ENCODE peak calls at places on chromosomes 6 and 20, in nine cellular contexts. One of them, this sample, is unnamed. For H3K4me1, the result is how much of the 10 kb centered on the place peaks cover.

GRCh38 chr20:22568872-22569344 is 15.5 kb downstream of the FOXA2 start:
- DNase-seq in tibial artery: no peak
- DNase-seq in adrenal gland: no peak
- DNase-seq in ovary: no peak
- DNase-seq in HepG2: no peak
- DNase-seq in IMR-90: no peak
- DNase-seq in tibial nerve: no peak
- DNase-seq in PC-9: no peak
- DNase-seq in psoas muscle: no peak
- DNase-seq in this sample: no peak

GRCh38 chr20:38117205-38117604 is 47.9 kb downstream of the TGM2 start:
- DNase-seq in PC-9: no peak
- DNase-seq in HepG2: no peak
- DNase-seq in ovary: no peak
- DNase-seq in tibial artery: no peak
- DNase-seq in IMR-90: no peak
- DNase-seq in tibial nerve: no peak
- DNase-seq in adrenal gland: no peak
- DNase-seq in psoas muscle: no peak
- DNase-seq in this sample: no peak

GRCh38 chr6:167079853-167080297 is 43.0 kb upstream of the CCR6 start:
- DNase-seq in HepG2: no peak
- DNase-seq in psoas muscle: no peak
- DNase-seq in PC-9: no peak
- DNase-seq in tibial nerve: no peak
- DNase-seq in ovary: no peak
- DNase-seq in IMR-90: no peak
- DNase-seq in adrenal gland: no peak
- DNase-seq in tibial artery: no peak
- DNase-seq in this sample: no peak

GRCh38 chr6:31814677-31815024 is 432 bp downstream of the HSPA1L start:
- DNase-seq in HepG2: peak
- DNase-seq in adrenal gland: peak
- DNase-seq in tibial nerve: peak
- DNase-seq in IMR-90: peak
- DNase-seq in psoas muscle: peak
- DNase-seq in ovary: peak
- DNase-seq in PC-9: peak
- DNase-seq in tibial artery: peak
- DNase-seq in this sample: peak

GRCh38 chr6:116983375-116983774 is 106.3 kb downstream of the RFX6 start:
- DNase-seq in psoas muscle: no peak
- DNase-seq in adrenal gland: no peak
- DNase-seq in IMR-90: no peak
- DNase-seq in ovary: no peak
- DNase-seq in tibial artery: no peak
- DNase-seq in tibial nerve: no peak
- DNase-seq in PC-9: no peak
- DNase-seq in HepG2: no peak
- DNase-seq in this sample: no peak

GRCh38 chr6:157594292-157594691 is 213.3 kb downstream of the ZDHHC14 start:
- DNase-seq in adrenal gland: no peak
- DNase-seq in PC-9: no peak
- DNase-seq in tibial artery: no peak
- DNase-seq in psoas muscle: no peak
- DNase-seq in HepG2: no peak
- DNase-seq in IMR-90: no peak
- DNase-seq in tibial nerve: no peak
- DNase-seq in ovary: no peak
- DNase-seq in this sample: no peak

GRCh38 chr6:10890151-10890550 is 3.3 kb downstream of the SYCP2L start:
- DNase-seq in ovary: no peak
- DNase-seq in psoas muscle: no peak
- DNase-seq in tibial artery: no peak
- DNase-seq in IMR-90: no peak
- DNase-seq in tibial nerve: no peak
- DNase-seq in adrenal gland: no peak
- DNase-seq in HepG2: no peak
- DNase-seq in PC-9: no peak
- DNase-seq in this sample: no peak

GRCh38 chr6:151229401-151230276 is 10.1 kb upstream of the AKAP12 start:
- DNase-seq in IMR-90: no peak
- DNase-seq in PC-9: no peak
- DNase-seq in ovary: no peak
- DNase-seq in psoas muscle: no peak
- DNase-seq in tibial nerve: no peak
- DNase-seq in adrenal gland: no peak
- DNase-seq in tibial artery: no peak
- DNase-seq in HepG2: no peak
- DNase-seq in this sample: no peak

GRCh38 chr6:123715243-123715863 is 78.6 kb upstream of the TRDN start:
- DNase-seq in HepG2: peak
- DNase-seq in tibial artery: no peak
- DNase-seq in adrenal gland: peak
- DNase-seq in tibial nerve: peak
- DNase-seq in IMR-90: no peak
- DNase-seq in PC-9: peak
- DNase-seq in psoas muscle: no peak
- DNase-seq in ovary: no peak
- DNase-seq in this sample: peak

GRCh38 chr20:16434087-16434664 is 139.1 kb downstream of the KIF16B start:
- DNase-seq in psoas muscle: peak
- DNase-seq in adrenal gland: peak
- DNase-seq in IMR-90: peak
- DNase-seq in PC-9: no peak
- DNase-seq in tibial nerve: peak
- DNase-seq in HepG2: peak
- DNase-seq in tibial artery: no peak
- DNase-seq in ovary: peak
- DNase-seq in this sample: peak

GRCh38 chr20:45337367-45338120 is 10.7 kb downstream of the SDC4 start:
- DNase-seq in ovary: peak
- DNase-seq in tibial artery: peak
- DNase-seq in PC-9: peak
- DNase-seq in psoas muscle: peak
- DNase-seq in HepG2: peak
- DNase-seq in tibial nerve: no peak
- DNase-seq in IMR-90: peak
- DNase-seq in adrenal gland: peak
- DNase-seq in this sample: peak

GRCh38 chr6:168376120-168376519 is 56.5 kb upstream of the DACT2 start:
- DNase-seq in adrenal gland: no peak
- DNase-seq in HepG2: no peak
- DNase-seq in tibial artery: peak
- DNase-seq in tibial nerve: no peak
- DNase-seq in ovary: no peak
- DNase-seq in IMR-90: no peak
- DNase-seq in psoas muscle: no peak
- DNase-seq in PC-9: no peak
- DNase-seq in this sample: no peak

GRCh38 chr20:24962510-24962909 is 13.4 kb downstream of the CST7 start:
- DNase-seq in HepG2: no peak
- DNase-seq in psoas muscle: no peak
- DNase-seq in tibial artery: no peak
- DNase-seq in IMR-90: no peak
- DNase-seq in ovary: no peak
- DNase-seq in tibial nerve: no peak
- DNase-seq in PC-9: no peak
- DNase-seq in adrenal gland: no peak
- DNase-seq in this sample: no peak

GRCh38 chr20:43972692-43973091 is 58.0 kb downstream of the TOX2 start:
- DNase-seq in PC-9: no peak
- DNase-seq in adrenal gland: no peak
- DNase-seq in IMR-90: no peak
- DNase-seq in tibial artery: no peak
- DNase-seq in HepG2: no peak
- DNase-seq in ovary: no peak
- DNase-seq in psoas muscle: no peak
- DNase-seq in tibial nerve: no peak
- DNase-seq in this sample: no peak

GRCh38 chr20:15267935-15268334 is 930.5 kb upstream of the FLRT3 start:
- DNase-seq in ovary: no peak
- DNase-seq in adrenal gland: no peak
- DNase-seq in HepG2: no peak
- DNase-seq in tibial nerve: no peak
- DNase-seq in IMR-90: no peak
- DNase-seq in PC-9: no peak
- DNase-seq in psoas muscle: no peak
- DNase-seq in tibial artery: no peak
- DNase-seq in this sample: no peak

GRCh38 chr6:46815130-46815529 is 21.9 kb downstream of the MEP1A start:
- DNase-seq in tibial artery: no peak
- DNase-seq in psoas muscle: no peak
- DNase-seq in adrenal gland: no peak
- DNase-seq in tibial nerve: no peak
- DNase-seq in HepG2: no peak
- DNase-seq in ovary: no peak
- DNase-seq in PC-9: no peak
- DNase-seq in IMR-90: no peak
- DNase-seq in this sample: no peak

GRCh38 chr6:112501705-112502104 is 154.6 kb downstream of the RFPL4B start:
- DNase-seq in tibial artery: no peak
- DNase-seq in tibial nerve: no peak
- DNase-seq in psoas muscle: peak
- DNase-seq in PC-9: no peak
- DNase-seq in ovary: peak
- DNase-seq in adrenal gland: no peak
- DNase-seq in HepG2: no peak
- DNase-seq in IMR-90: peak
- DNase-seq in this sample: peak

GRCh38 chr20:48725589-48725991 is 102.2 kb downstream of the PREX1 start:
- DNase-seq in ovary: no peak
- DNase-seq in IMR-90: peak
- DNase-seq in HepG2: no peak
- DNase-seq in tibial nerve: no peak
- DNase-seq in tibial artery: no peak
- DNase-seq in PC-9: peak
- DNase-seq in psoas muscle: no peak
- DNase-seq in adrenal gland: peak
- DNase-seq in this sample: peak

GRCh38 chr20:46053416-46053815 is 24.4 kb downstream of the SLC12A5 start:
- DNase-seq in IMR-90: no peak
- DNase-seq in PC-9: no peak
- DNase-seq in psoas muscle: no peak
- DNase-seq in tibial artery: no peak
- DNase-seq in HepG2: no peak
- DNase-seq in adrenal gland: no peak
- DNase-seq in ovary: no peak
- DNase-seq in tibial nerve: no peak
- DNase-seq in this sample: no peak

GRCh38 chr6:17291778-17292177 is 10.6 kb downstream of the RBM24 start:
- DNase-seq in PC-9: no peak
- DNase-seq in IMR-90: peak
- DNase-seq in psoas muscle: peak
- DNase-seq in ovary: no peak
- DNase-seq in tibial artery: no peak
- DNase-seq in tibial nerve: no peak
- DNase-seq in adrenal gland: no peak
- DNase-seq in HepG2: no peak
- DNase-seq in this sample: no peak

DNA sequence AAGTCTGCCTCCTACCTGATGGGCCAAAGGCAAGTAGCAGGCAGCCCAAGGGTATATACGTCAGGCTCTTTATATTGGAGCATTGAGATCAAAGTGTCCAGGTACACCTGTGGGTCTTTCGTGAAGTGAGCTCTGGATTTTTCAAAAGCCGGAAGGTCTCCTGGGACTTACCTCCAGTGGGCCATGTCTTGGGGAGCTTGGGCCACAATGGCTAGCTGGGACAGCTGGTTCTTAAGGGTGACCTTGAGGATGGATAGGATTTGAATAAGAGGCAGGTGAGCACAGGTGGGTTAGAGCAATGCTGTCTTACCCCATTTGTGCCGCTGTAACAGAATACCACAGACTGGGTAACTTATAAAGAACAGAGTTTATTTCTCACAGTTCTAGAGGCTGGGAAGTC is 153.4 kb downstream of the CDC5L start:
- DNase-seq in IMR-90: no peak
- DNase-seq in ovary: no peak
- DNase-seq in HepG2: no peak
- DNase-seq in adrenal gland: no peak
- DNase-seq in tibial nerve: no peak
- DNase-seq in psoas muscle: no peak
- DNase-seq in tibial artery: peak
- DNase-seq in PC-9: no peak
- DNase-seq in this sample: no peak
- TF ChIP-seq CTCF in IMR-90: no peak
- TF ChIP-seq CTCF in ovary: no peak
- TF ChIP-seq CTCF in HepG2: no peak
- TF ChIP-seq CTCF in adrenal gland: no peak
- TF ChIP-seq CTCF in tibial nerve: no peak
- TF ChIP-seq CTCF in psoas muscle: no peak
- TF ChIP-seq CTCF in tibial artery: no peak
- TF ChIP-seq CTCF in PC-9: no peak
- TF ChIP-seq CTCF in this sample: no peak

GRCh38 chr6:2900821-2901644 is 2.1 kb downstream of the SERPINB9 start:
- DNase-seq in ovary: peak
- DNase-seq in tibial artery: no peak
- DNase-seq in psoas muscle: no peak
- DNase-seq in tibial nerve: no peak
- DNase-seq in adrenal gland: peak
- DNase-seq in IMR-90: no peak
- DNase-seq in PC-9: no peak
- DNase-seq in HepG2: no peak
- DNase-seq in this sample: peak
- H3K4me3 ChIP-seq in ovary: no peak
- H3K4me3 ChIP-seq in tibial artery: peak
- H3K4me3 ChIP-seq in psoas muscle: peak
- H3K4me3 ChIP-seq in tibial nerve: peak
- H3K4me3 ChIP-seq in adrenal gland: no peak
- H3K4me3 ChIP-seq in IMR-90: no peak
- H3K4me3 ChIP-seq in PC-9: no peak
- H3K4me3 ChIP-seq in HepG2: no peak
- H3K4me3 ChIP-seq in this sample: no peak

GRCh38 chr6:111253999-111254778 is 166.9 kb downstream of the SLC16A10 start:
- DNase-seq in IMR-90: no peak
- DNase-seq in tibial artery: no peak
- DNase-seq in PC-9: no peak
- DNase-seq in adrenal gland: no peak
- DNase-seq in ovary: no peak
- DNase-seq in tibial nerve: no peak
- DNase-seq in psoas muscle: no peak
- DNase-seq in HepG2: no peak
- DNase-seq in this sample: no peak
- H3K4me1 ChIP-seq in IMR-90: under half
- H3K4me1 ChIP-seq in tibial artery: under half
- H3K4me1 ChIP-seq in PC-9: under half
- H3K4me1 ChIP-seq in adrenal gland: under half
- H3K4me1 ChIP-seq in ovary: under half
- H3K4me1 ChIP-seq in tibial nerve: under half
- H3K4me1 ChIP-seq in psoas muscle: under half
- H3K4me1 ChIP-seq in HepG2: under half
- H3K4me1 ChIP-seq in this sample: under half

GRCh38 chr6:152673233-152673632 is 24.5 kb upstream of the MYCT1 start:
- DNase-seq in PC-9: no peak
- DNase-seq in tibial artery: no peak
- DNase-seq in HepG2: no peak
- DNase-seq in ovary: no peak
- DNase-seq in tibial nerve: no peak
- DNase-seq in IMR-90: peak
- DNase-seq in adrenal gland: no peak
- DNase-seq in psoas muscle: no peak
- DNase-seq in this sample: peak

GRCh38 chr6:152671146-152671545 is 26.6 kb upstream of the MYCT1 start:
- DNase-seq in IMR-90: peak
- DNase-seq in tibial nerve: no peak
- DNase-seq in adrenal gland: no peak
- DNase-seq in PC-9: no peak
- DNase-seq in HepG2: no peak
- DNase-seq in ovary: no peak
- DNase-seq in psoas muscle: no peak
- DNase-seq in tibial artery: no peak
- DNase-seq in this sample: no peak

GRCh38 chr6:152669894-152670293 is 27.8 kb upstream of the MYCT1 start:
- DNase-seq in HepG2: peak
- DNase-seq in IMR-90: peak
- DNase-seq in ovary: no peak
- DNase-seq in adrenal gland: no peak
- DNase-seq in tibial nerve: no peak
- DNase-seq in psoas muscle: no peak
- DNase-seq in PC-9: no peak
- DNase-seq in tibial artery: no peak
- DNase-seq in this sample: peak
- TF ChIP-seq CTCF in HepG2: peak
- TF ChIP-seq CTCF in IMR-90: peak
- TF ChIP-seq CTCF in ovary: peak
- TF ChIP-seq CTCF in adrenal gland: peak
- TF ChIP-seq CTCF in tibial nerve: peak
- TF ChIP-seq CTCF in psoas muscle: peak
- TF ChIP-seq CTCF in PC-9: peak
- TF ChIP-seq CTCF in tibial artery: peak
- TF ChIP-seq CTCF in this sample: peak

This sample was measured in cardiac muscle cell.